ENCODE peak calls at places on chromosomes 11 and 22, in ten cellular contexts. J is tibial artery, K is upper lobe of right lung, A is aorta, S is OCI-LY7, Y is Karpas-422, C is heart right ventricle, P is A673, B is uterus, W is neural progenitor cell. G is an unnamed sample. For H3K4me1 and H3K9me3, the result is how much of the 10 kb centered on the place peaks cover.

GRCh38 chr11:100673063-100673462 is 14.0 kb upstream of the ARHGAP42 start:
- DNase-seq in J (no peak), K (no peak), A (no peak), S (no peak), Y (no peak), C (no peak), P (no peak), B (no peak), W (no peak), G (no peak)

GRCh38 chr11:104547996-104548661 is 350.1 kb downstream of the CASP12 start:
- DNase-seq in J (no peak), K (no peak), A (no peak), S (no peak), Y (peak), C (no peak), P (no peak), B (no peak), W (no peak), G (no peak)

GRCh38 chr22:43859176-43859575 is 3.1 kb downstream of the SULT4A1 start:
- DNase-seq in J (no peak), K (no peak), A (no peak), S (no peak), Y (no peak), C (no peak), P (no peak), B (no peak), W (no peak), G (no peak)

GRCh38 chr11:27705873-27706820 is 5.9 kb upstream of the BDNF start:
- DNase-seq in J (no peak), K (no peak), A (no peak), S (peak), Y (peak), C (no peak), P (peak), B (no peak), W (peak), G (no peak)

GRCh38 chr11:34745209-34745608 is 124.3 kb downstream of the EHF start:
- DNase-seq in J (no peak), K (no peak), A (no peak), S (no peak), Y (no peak), C (no peak), P (no peak), B (no peak), W (peak), G (no peak)

GRCh38 chr22:22942511-22943329 is 55.1 kb downstream of the IGLL5 start:
- DNase-seq in J (peak), K (peak), A (peak), S (peak), Y (peak), C (peak), P (peak), B (peak), W (peak), G (peak)

GRCh38 chr11:121557348-121557747 is 104.6 kb upstream of the SORL1-AS1 start:
- DNase-seq in J (no peak), K (no peak), A (no peak), S (no peak), Y (no peak), C (no peak), P (no peak), B (no peak), W (no peak), G (no peak)

GRCh38 chr11:28346721-28347120 is 238.5 kb downstream of the METTL15 start:
- DNase-seq in J (no peak), K (no peak), A (no peak), S (no peak), Y (no peak), C (no peak), P (no peak), B (no peak), W (no peak), G (no peak)

GRCh38 chr11:32435947-32436750 is 810 bp upstream of the WT1 start:
- DNase-seq in J (no peak), K (no peak), A (no peak), S (no peak), Y (no peak), C (peak), P (peak), B (peak), W (peak), G (no peak)

GRCh38 chr22:20514658-20515406 is 7.4 kb downstream of the MED15 start:
- DNase-seq in J (no peak), K (no peak), A (no peak), S (no peak), Y (no peak), C (no peak), P (no peak), B (peak), W (no peak), G (peak)

GRCh38 chr11:540583-541432 is 3.5 kb downstream of the LRRC56 start:
- DNase-seq in J (no peak), K (peak), A (peak), S (no peak), Y (no peak), C (no peak), P (no peak), B (no peak), W (peak), G (peak)

GRCh38 chr22:36874731-36875130 is 13.9 kb downstream of the NCF4 start:
- DNase-seq in J (no peak), K (peak), A (no peak), S (no peak), Y (no peak), C (no peak), P (no peak), B (no peak), W (no peak), G (no peak)

GRCh38 chr22:47328550-47329243 is 566.2 kb downstream of the TBC1D22A start:
- DNase-seq in J (peak), K (no peak), A (no peak), S (no peak), Y (no peak), C (peak), P (peak), B (no peak), W (no peak), G (peak)

GRCh38 chr22:20764053-20764720 is 9.7 kb upstream of the SERPIND1 start:
- DNase-seq in J (no peak), K (no peak), A (no peak), S (no peak), Y (no peak), C (no peak), P (no peak), B (no peak), W (no peak), G (no peak)

GRCh38 chr11:125001849-125002248 is 47.8 kb downstream of the CCDC15 start:
- DNase-seq in J (no peak), K (no peak), A (no peak), S (no peak), Y (no peak), C (no peak), P (no peak), B (no peak), W (no peak), G (no peak)

GRCh38 chr11:117722074-117722473 is 74.9 kb downstream of the DSCAML1 start:
- DNase-seq in J (no peak), K (no peak), A (no peak), S (no peak), Y (no peak), C (no peak), P (no peak), B (peak), W (no peak), G (no peak)

GRCh38 chr22:43509337-43509736 is 97.5 kb downstream of the MPPED1 start:
- DNase-seq in J (no peak), K (no peak), A (no peak), S (no peak), Y (no peak), C (no peak), P (no peak), B (no peak), W (no peak), G (no peak)

GRCh38 chr11:73055002-73055401 is 87.1 kb downstream of the FCHSD2 start:
- DNase-seq in J (no peak), K (no peak), A (no peak), S (no peak), Y (no peak), C (no peak), P (no peak), B (no peak), W (no peak), G (no peak)

GRCh38 chr11:975824-976223 is 50.2 kb downstream of the AP2A2 start:
- DNase-seq in J (no peak), K (no peak), A (no peak), S (peak), Y (peak), C (no peak), P (peak), B (no peak), W (peak), G (no peak)

GRCh38 chr11:10645212-10645795 is 48.3 kb downstream of the IRAG1 start:
- DNase-seq in J (no peak), K (no peak), A (no peak), S (no peak), Y (no peak), C (no peak), P (no peak), B (no peak), W (no peak), G (no peak)
- H3K27ac ChIP-seq in J (peak), K (no peak), A (peak), S (no peak), Y (no peak), C (no peak), P (peak), B (peak), W (no peak), G (no peak)

DNA sequence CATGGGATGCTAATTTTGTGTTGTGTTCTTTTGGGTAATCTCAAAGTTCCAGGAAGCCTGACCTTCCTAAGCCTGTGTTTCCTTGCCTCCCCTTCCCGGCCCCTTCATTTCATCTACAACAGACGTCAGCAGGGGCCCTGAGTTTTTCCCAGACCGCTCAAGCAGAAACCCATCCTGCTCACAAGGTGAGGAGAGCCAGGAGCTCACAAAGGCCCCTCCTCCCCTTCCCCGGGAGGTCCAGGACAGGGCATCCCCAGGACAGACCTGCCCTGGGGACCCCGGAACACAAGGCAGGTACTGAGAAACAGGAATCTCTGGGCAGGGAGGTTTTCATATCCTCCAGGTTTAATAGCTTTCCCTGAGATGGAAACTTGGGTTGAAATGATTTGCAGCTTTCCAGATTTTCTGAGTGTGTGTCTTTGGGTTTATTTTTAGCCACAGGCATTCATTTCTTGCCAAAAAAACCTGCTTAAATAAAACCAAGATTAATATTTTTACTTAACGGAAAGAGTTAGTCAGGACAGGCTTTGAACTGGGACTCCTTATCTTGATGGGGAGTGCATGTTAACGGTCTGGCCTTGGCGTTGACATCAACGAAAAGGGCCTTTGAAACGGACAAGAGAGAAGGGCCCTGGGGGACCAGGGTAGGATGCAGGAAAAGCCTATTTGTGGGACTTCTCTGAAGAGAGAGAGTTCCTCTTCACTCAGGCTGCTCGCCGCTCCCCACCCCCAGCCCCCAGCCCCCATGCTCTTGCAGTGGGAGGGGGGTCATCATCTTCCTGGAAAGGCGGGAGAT is 38.5 kb downstream of the TIMP3 start:
- DNase-seq in J (no peak), K (no peak), A (no peak), S (no peak), Y (no peak), C (peak), P (no peak), B (peak), W (peak), G (peak)
- H3K4me1 ChIP-seq in J (half or more), K (half or more), A (under half), S (under half), Y (under half), C (half or more), P (under half), B (under half), W (under half), G (half or more)

DNA sequence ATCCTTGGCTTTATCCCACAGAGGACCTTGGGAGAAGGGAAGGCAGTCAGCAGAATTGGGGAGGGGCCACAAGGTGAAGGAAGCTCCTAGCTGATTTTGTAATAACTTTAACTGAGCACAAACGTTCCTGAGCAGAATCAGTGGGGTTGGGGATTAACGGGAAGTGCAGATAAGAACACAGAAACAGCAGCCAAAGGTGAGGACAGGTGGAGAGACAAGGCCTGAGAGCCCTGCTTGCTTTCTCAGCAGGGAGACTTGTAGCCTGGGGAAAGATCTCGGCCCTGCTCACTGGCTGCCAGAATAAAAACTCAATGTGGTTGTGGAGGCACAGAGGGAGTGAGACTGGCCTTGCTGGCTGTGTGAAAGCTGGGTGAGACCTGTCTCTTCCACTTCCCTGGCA is 265.2 kb upstream of the FAT3 start:
- DNase-seq in J (no peak), K (no peak), A (no peak), S (no peak), Y (no peak), C (no peak), P (no peak), B (no peak), W (no peak), G (no peak)
- H3K9me3 ChIP-seq in J (under half), K (under half), A (under half), S (under half), Y (half or more), C (under half), P (under half), B (under half), W (under half), G (under half)

GRCh38 chr11:86292912-86293606 is 9.0 kb upstream of the HIKESHI start:
- DNase-seq in J (no peak), K (no peak), A (no peak), S (no peak), Y (no peak), C (no peak), P (no peak), B (no peak), W (no peak), G (no peak)

GRCh38 chr11:86288776-86289507 is 13.1 kb upstream of the HIKESHI start:
- DNase-seq in J (no peak), K (no peak), A (no peak), S (no peak), Y (peak), C (no peak), P (peak), B (no peak), W (no peak), G (no peak)

GRCh38 chr11:86291466-86292262 is 10.4 kb upstream of the HIKESHI start:
- DNase-seq in J (no peak), K (no peak), A (peak), S (peak), Y (peak), C (peak), P (peak), B (peak), W (peak), G (no peak)

GRCh38 chr11:86287468-86287796 is 14.6 kb upstream of the HIKESHI start:
- DNase-seq in J (no peak), K (no peak), A (no peak), S (no peak), Y (no peak), C (no peak), P (no peak), B (no peak), W (no peak), G (no peak)
- H3K27ac ChIP-seq in J (no peak), K (no peak), A (no peak), S (no peak), Y (no peak), C (no peak), P (no peak), B (no peak), W (no peak), G (no peak)

DNA sequence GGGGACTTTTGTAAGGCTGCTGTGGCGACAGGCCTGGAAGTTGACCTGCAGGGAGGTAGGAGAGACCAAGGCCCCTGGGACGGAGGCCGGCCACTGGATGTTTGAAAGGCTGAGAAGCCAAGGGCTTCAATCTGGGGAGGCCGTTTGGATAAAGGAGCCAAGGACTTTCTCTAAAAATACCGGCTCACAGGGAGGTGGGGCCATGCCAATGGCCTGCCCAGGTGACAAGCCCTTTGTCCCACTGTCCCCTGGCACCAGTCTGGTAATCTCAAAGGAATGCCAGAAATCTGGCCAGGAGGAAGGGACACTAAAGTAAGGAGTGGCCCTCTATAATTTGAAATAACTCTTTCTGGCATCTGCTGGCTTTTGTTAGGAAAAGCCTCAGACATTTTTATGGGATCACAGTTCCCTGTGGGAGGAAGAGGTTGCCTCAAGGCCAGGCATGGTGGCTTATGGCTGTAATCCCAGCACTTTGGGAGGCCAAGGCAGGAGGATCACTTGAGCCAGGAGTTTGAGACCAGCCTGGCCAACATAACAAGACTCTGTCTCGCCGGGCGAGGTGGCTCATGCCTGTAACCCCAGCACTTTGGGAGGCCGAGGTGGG is 1.9 kb upstream of the CHKA start:
- DNase-seq in J (no peak), K (peak), A (no peak), S (no peak), Y (no peak), C (no peak), P (no peak), B (no peak), W (peak), G (peak)
- H3K4me1 ChIP-seq in J (under half), K (under half), A (under half), S (under half), Y (half or more), C (under half), P (under half), B (under half), W (under half), G (under half)

GRCh38 chr11:102799656-102800339 is 1.8 kb upstream of the MMP1 start:
- DNase-seq in J (no peak), K (no peak), A (no peak), S (no peak), Y (no peak), C (no peak), P (peak), B (no peak), W (no peak), G (no peak)
- H3K9me3 ChIP-seq in J (under half), K (under half), A (under half), S (under half), Y (under half), C (under half), P (under half), B (under half), W (under half), G (under half)

G was measured in upper lobe of left lung.